ENCODE peak calls at places on chromosomes 4 and X, in ten cellular contexts. L, D, U, M, T, K, I, B, A and P are unnamed samples.

GRCh38 chr4:169098054-169098896 is 88.2 kb upstream of the CBR4 start:
- DNase-seq in M (peak; percentile 57), A (no peak), K (no peak), L (no peak), D (peak; percentile 34), U (no peak), B (no peak), T (no peak), I (no peak), P (no peak)

GRCh38 chrX:153789654-153790053 is 4.5 kb downstream of the IDH3G start:
- DNase-seq in A (no peak), D (no peak), K (no peak), U (no peak), I (no peak), L (no peak), B (no peak), M (no peak), T (no peak), P (no peak)

GRCh38 chr4:27176400-27176799 is 315.8 kb downstream of the STIM2 start:
- DNase-seq in U (peak; percentile 15), M (peak; percentile 24), K (peak; percentile 3), B (no peak), D (no peak), A (no peak), I (no peak), L (no peak), T (peak; percentile 38), P (no peak)

GRCh38 chr4:163755013-163755412 is 260.5 kb downstream of the TMA16 start:
- DNase-seq in I (no peak), M (peak; percentile 38), D (peak; percentile 4), A (no peak), L (no peak), B (no peak), K (peak; percentile 44), T (no peak), U (peak; percentile 20), P (no peak)

GRCh38 chr4:55177461-55177860 is 52.1 kb upstream of the KDR start:
- DNase-seq in I (no peak), A (no peak), D (no peak), B (no peak), U (no peak), M (no peak), T (no peak), K (no peak), L (no peak), P (no peak)

GRCh38 chr4:78057600-78058560 is 757 bp downstream of the FRAS1 start:
- DNase-seq in A (peak; percentile 49), B (no peak), K (no peak), T (peak; percentile 49), D (peak; percentile 16), M (peak; percentile 22), I (no peak), L (peak; percentile 47), U (peak; percentile 32), P (peak; percentile 36)

GRCh38 chrX:133544105-133544504 is 128.8 kb upstream of the GPC4 start:
- DNase-seq in M (no peak), I (no peak), L (no peak), A (no peak), D (no peak), T (peak; percentile 4), B (no peak), K (peak; percentile 29), U (peak; percentile 43), P (no peak)

GRCh38 chr4:39976945-39977488 is 694 bp downstream of the PDS5A start:
- DNase-seq in M (peak; percentile 63), B (peak; percentile 19), A (no peak), D (peak; percentile 15), T (peak; percentile 50), L (peak; percentile 41), I (no peak), U (no peak), K (no peak), P (peak; percentile 59)

GRCh38 chr4:28966982-28967381 is 1753.2 kb upstream of the PCDH7 start:
- DNase-seq in T (no peak), M (no peak), U (no peak), B (no peak), D (no peak), I (no peak), A (no peak), K (peak; percentile 63), L (no peak), P (no peak)

GRCh38 chr4:143207555-143207954 is 22.8 kb downstream of the USP38 start:
- DNase-seq in D (peak; percentile 8), L (no peak), K (no peak), U (no peak), B (no peak), T (no peak), A (no peak), I (no peak), M (no peak), P (no peak)